ENCODE peak calls at places on chromosomes 16 and 17, in nine cellular contexts. F, I, Q, T, U, J, L, O and W are unnamed samples.
A peak's percentile ranks its signal among the peaks of the same experiment; 100 is the strongest.

GRCh38 chr17:34024303-34025178 is 230.5 kb upstream of the CCL2 start:
- DNase-seq in T (no peak), F (no peak), L (no peak), J (no peak), I (no peak), U (no peak), O (no peak), Q (no peak), W (no peak)

GRCh38 chr16:83932955-83933673 is 19.9 kb upstream of the OSGIN1 start:
- DNase-seq in J (no peak), O (no peak), T (no peak), F (no peak), I (no peak), U (no peak), Q (no peak), L (no peak), W (no peak)

GRCh38 chr16:30381351-30382041 is 865 bp downstream of the SEPTIN1 start:
- DNase-seq in Q (no peak), U (no peak), J (no peak), F (no peak), L (no peak), I (no peak), T (peak; percentile 48), O (peak; percentile 31), W (no peak)

GRCh38 chr16:56354746-56355145 is 70.6 kb downstream of the AMFR start:
- DNase-seq in L (no peak), J (peak; percentile 0), Q (no peak), I (peak; percentile 38), F (no peak), O (no peak), U (no peak), T (no peak), W (peak; percentile 78)

GRCh38 chr17:45172541-45173286 is 11.0 kb downstream of the HEXIM2 start:
- DNase-seq in T (peak; percentile 80), J (peak; percentile 54), F (no peak), Q (peak; percentile 87), U (no peak), O (peak; percentile 83), L (peak; percentile 31), I (peak; percentile 81), W (no peak)

GRCh38 chr16:85057948-85058347 is 30.4 kb downstream of the KIAA0513 start:
- DNase-seq in J (no peak), L (no peak), U (no peak), I (no peak), O (peak; percentile 57), T (no peak), F (no peak), Q (no peak), W (no peak)

GRCh38 chr16:84879569-84880487 is 60.0 kb downstream of the CRISPLD2 start:
- DNase-seq in I (no peak), L (no peak), T (no peak), O (no peak), Q (peak; percentile 38), U (no peak), J (no peak), F (peak; percentile 5), W (no peak)

GRCh38 chr17:13076905-13077304 is 59.1 kb upstream of the ELAC2 start:
- DNase-seq in J (no peak), U (no peak), L (no peak), Q (no peak), F (no peak), I (no peak), T (no peak), O (no peak), W (no peak)

GRCh38 chr16:31198207-31198882 is 4.2 kb downstream of the PYCARD start:
- DNase-seq in J (no peak), Q (no peak), I (no peak), U (no peak), T (no peak), L (no peak), O (no peak), F (no peak), W (no peak)

GRCh38 chr17:39236981-39237441 is 11.3 kb upstream of the STAC2 start:
- DNase-seq in T (peak; percentile 58), U (peak; percentile 47), O (no peak), J (no peak), I (no peak), Q (no peak), F (no peak), L (peak; percentile 90), W (no peak)

GRCh38 chr17:57518587-57519118 is 226.4 kb downstream of the CCDC182 start:
- DNase-seq in L (no peak), I (no peak), T (peak; percentile 64), J (no peak), U (peak; percentile 94), Q (no peak), F (no peak), O (peak; percentile 87), W (no peak)

GRCh38 chr16:25060920-25061319 is 45.8 kb upstream of the ARHGAP17 start:
- DNase-seq in I (no peak), Q (no peak), F (no peak), T (no peak), L (no peak), U (no peak), O (no peak), J (peak; percentile 28), W (no peak)

GRCh38 chr17:17151055-17151454 is 55.1 kb downstream of the PLD6 start:
- DNase-seq in F (peak; percentile 87), I (no peak), Q (no peak), J (no peak), T (no peak), O (no peak), U (no peak), L (no peak), W (no peak)

GRCh38 chr17:74361613-74362391 is at the start of gene BTBD17:
- DNase-seq in F (no peak), I (peak; percentile 56), J (peak; percentile 30), T (peak; percentile 97), U (peak; percentile 76), Q (no peak), L (no peak), O (peak; percentile 69), W (no peak)

GRCh38 chr16:12091569-12092346 is 115.2 kb downstream of the SNX29 start:
- DNase-seq in J (no peak), O (no peak), L (no peak), Q (no peak), F (no peak), U (no peak), T (no peak), I (no peak), W (no peak)

GRCh38 chr17:35765731-35766488 is 5.2 kb downstream of the C17orf50 start:
- DNase-seq in U (no peak), Q (no peak), F (no peak), T (no peak), L (no peak), I (no peak), O (no peak), J (no peak), W (no peak)

GRCh38 chr16:55622302-55622701 is 33.5 kb upstream of the SLC6A2 start:
- DNase-seq in F (no peak), T (no peak), Q (no peak), L (no peak), J (no peak), I (no peak), O (no peak), U (no peak), W (no peak)

GRCh38 chr17:17439971-17440843 is 36.6 kb upstream of the MED9 start:
- DNase-seq in O (no peak), U (peak; percentile 96), J (peak; percentile 80), T (peak; percentile 84), L (peak; percentile 72), F (no peak), Q (peak; percentile 61), I (no peak), W (no peak)

GRCh38 chr17:77281024-77281903 is 140.5 kb downstream of the SEC14L1 start:
- DNase-seq in L (peak; percentile 68), J (peak; percentile 54), T (peak; percentile 90), I (peak; percentile 85), U (peak; percentile 63), Q (no peak), F (no peak), O (peak; percentile 48), W (no peak)

GRCh38 chr17:38418693-38419507 is 9.4 kb upstream of the ARHGAP23 start:
- DNase-seq in L (peak; percentile 18), J (no peak), Q (no peak), U (no peak), T (peak; percentile 75), O (no peak), I (no peak), F (no peak), W (no peak)

GRCh38 chr17:34255841-34256240 is 756 bp downstream of the CCL2 start:
- DNase-seq in I (no peak), Q (no peak), O (no peak), L (no peak), J (no peak), T (no peak), U (no peak), F (no peak), W (no peak)

GRCh38 chr16:65125871-65126270 is 4.0 kb upstream of the CDH11 start:
- DNase-seq in T (no peak), J (no peak), L (no peak), Q (no peak), I (no peak), F (no peak), U (no peak), O (no peak), W (no peak)

GRCh38 chr16:23310217-23310616 is 8.1 kb downstream of the SCNN1B start:
- DNase-seq in L (no peak), I (no peak), U (no peak), T (no peak), Q (no peak), O (no peak), F (no peak), J (no peak), W (no peak)

GRCh38 chr17:29197516-29198272 is 17.5 kb upstream of the MYO18A start:
- DNase-seq in J (no peak), I (no peak), T (no peak), Q (no peak), L (no peak), O (no peak), U (no peak), F (no peak), W (no peak)

GRCh38 chr16:70694517-70695218 is 8.8 kb upstream of the MTSS2 start:
- DNase-seq in U (no peak), F (no peak), J (no peak), O (peak; percentile 64), L (no peak), I (no peak), T (no peak), Q (no peak), W (no peak)

GRCh38 chr17:1422907-1423306 is 22.9 kb upstream of the YWHAE start:
- DNase-seq in F (peak; percentile 94), Q (no peak), J (no peak), U (no peak), L (no peak), T (no peak), I (no peak), O (no peak), W (no peak)

GRCh38 chr17:80774643-80775281 is 216.9 kb upstream of the CHMP6 start:
- DNase-seq in I (no peak), F (no peak), Q (no peak), T (no peak), O (no peak), L (no peak), U (peak; percentile 43), J (no peak), W (no peak)

GRCh38 chr16:9115277-9115676 is 23.8 kb downstream of the HAPSTR1 start:
- DNase-seq in O (no peak), L (no peak), U (no peak), Q (no peak), T (no peak), F (no peak), J (no peak), I (no peak), W (no peak)

GRCh38 chr16:87414251-87414680 is 22.1 kb downstream of the MAP1LC3B start:
- DNase-seq in O (no peak), T (no peak), Q (no peak), F (no peak), J (no peak), U (no peak), L (no peak), I (no peak), W (no peak)

GRCh38 chr17:41664172-41664457 is 24.6 kb upstream of the EIF1 start:
- DNase-seq in Q (no peak), F (no peak), O (no peak), I (no peak), T (no peak), U (no peak), J (no peak), L (no peak), W (no peak)

GRCh38 chr17:5584971-5585794 is 874 bp upstream of the NLRP1 start:
- DNase-seq in Q (no peak), F (peak; percentile 86), U (no peak), L (no peak), T (no peak), O (no peak), J (no peak), I (peak; percentile 43), W (no peak)